ENCODE peak calls at places on chromosome 6, in seven cellular contexts. O is Calu3; I is activated T-helper 2 cell treated with anti-CD3 and anti-CD28 coated beads, Interferon-gamma antibody, Interleukin-2, Interleukin-4, amounts not matched to agents 10 μg/mL and 5 μg/mL and 100 μg/mL, durations not matched to agents 14 hours and 24 hours and 36 hours; L is EL; V is lower lobe of right lung; E is cardiac fibroblast; F is mesothelial cell of epicardium. H is an unnamed sample.

GRCh38 chr6:44967481-44967880 is 360.6 kb upstream of the RUNX2 start:
- DNase-seq in F (no peak), E (no peak), L (peak), O (no peak), I (no peak), V (no peak), H (no peak)

GRCh38 chr6:50959081-50959641 is 140.5 kb downstream of the TFAP2B start:
- DNase-seq in I (no peak), V (no peak), L (no peak), O (no peak), F (no peak), E (no peak), H (no peak)

GRCh38 chr6:14542670-14543366 is 425.2 kb downstream of the CD83 start:
- DNase-seq in O (peak), I (peak), F (no peak), V (no peak), L (peak), E (peak), H (no peak)

GRCh38 chr6:27617046-27617687 is 144.3 kb upstream of the ZNF184 start:
- DNase-seq in I (no peak), E (peak), L (peak), F (no peak), O (no peak), V (no peak), H (no peak)

GRCh38 chr6:25900843-25901242 is 26.8 kb upstream of the SLC17A3 start:
- DNase-seq in I (no peak), F (no peak), O (no peak), E (no peak), V (no peak), L (no peak), H (no peak)

GRCh38 chr6:26097268-26097875 is 10.1 kb downstream of the HFE start:
- DNase-seq in V (no peak), O (peak), L (peak), I (peak), E (peak), F (no peak), H (peak)

GRCh38 chr6:11830105-11830504 is 51.5 kb upstream of the ADTRP start:
- DNase-seq in F (no peak), L (no peak), O (no peak), V (no peak), E (no peak), I (no peak), H (no peak)

GRCh38 chr6:106882601-106883518 is 91.7 kb downstream of the CD24 start:
- DNase-seq in E (no peak), F (no peak), I (no peak), V (no peak), O (peak), L (no peak), H (no peak)

GRCh38 chr6:143328885-143329284 is 121.6 kb downstream of the ADAT2 start:
- DNase-seq in O (no peak), F (no peak), I (no peak), L (peak), V (no peak), E (peak), H (no peak)

GRCh38 chr6:132648828-132649227 is 10.2 kb downstream of the TAAR1 start:
- DNase-seq in I (no peak), L (no peak), O (no peak), E (no peak), V (no peak), F (no peak), H (no peak)

GRCh38 chr6:31831350-31832215 is 4.0 kb downstream of the HSPA1B start:
- DNase-seq in L (no peak), F (no peak), I (no peak), E (no peak), V (peak), O (no peak), H (no peak)

GRCh38 chr6:147941143-147941542 is 401.5 kb upstream of the SASH1 start:
- DNase-seq in V (no peak), I (no peak), E (no peak), O (no peak), L (peak), F (no peak), H (no peak)

GRCh38 chr6:22827760-22828159 is 258.4 kb downstream of the HDGFL1 start:
- DNase-seq in F (no peak), O (no peak), V (no peak), L (peak), E (no peak), I (no peak), H (no peak)

GRCh38 chr6:130778946-130779657 is 48.1 kb upstream of the SMLR1 start:
- DNase-seq in O (no peak), V (no peak), I (no peak), L (peak), E (peak), F (no peak), H (no peak)

GRCh38 chr6:46490425-46491200 is 636 bp downstream of the RCAN2 start:
- DNase-seq in L (peak), E (no peak), V (no peak), O (peak), I (no peak), F (peak), H (no peak)

GRCh38 chr6:142014515-142014914 is 118.2 kb upstream of the GJE1 start:
- DNase-seq in I (no peak), O (peak), L (peak), F (no peak), V (no peak), E (peak), H (no peak)

GRCh38 chr6:15628499-15629131 is 34.2 kb downstream of the DTNBP1 start:
- DNase-seq in V (no peak), I (no peak), L (peak), E (peak), O (no peak), F (no peak), H (no peak)

GRCh38 chr6:166977626-166978550 is 21.3 kb upstream of the CEP43 start:
- DNase-seq in I (no peak), L (no peak), O (no peak), E (peak), F (no peak), V (no peak), H (no peak)

GRCh38 chr6:54282186-54282585 is 26.1 kb upstream of the TINAG start:
- DNase-seq in V (no peak), L (peak), E (peak), I (no peak), F (no peak), O (no peak), H (no peak)

GRCh38 chr6:43457643-43458042 is 2.3 kb upstream of the DLK2 start:
- DNase-seq in O (no peak), L (no peak), I (no peak), E (no peak), F (no peak), V (no peak), H (no peak)

GRCh38 chr6:15997751-15998388 is 131.0 kb upstream of the MYLIP start:
- DNase-seq in V (no peak), I (no peak), O (no peak), F (no peak), L (no peak), E (no peak), H (no peak)

GRCh38 chr6:43276180-43277082 is 21.6 kb upstream of the SLC22A7 start:
- DNase-seq in F (no peak), I (peak), V (no peak), L (no peak), E (no peak), O (no peak), H (no peak)

GRCh38 chr6:90195094-90195793 is 101.4 kb downstream of the BACH2 start:
- DNase-seq in V (no peak), I (no peak), O (no peak), L (no peak), E (no peak), F (no peak), H (no peak)

GRCh38 chr6:27791182-27791939 is 120.8 kb downstream of the OR2B2 start:
- DNase-seq in F (no peak), V (no peak), E (peak), O (peak), L (peak), I (no peak), H (peak)

GRCh38 chr6:4671587-4672115 is 104.6 kb upstream of the CDYL start:
- DNase-seq in E (no peak), F (no peak), L (no peak), I (no peak), V (no peak), O (no peak), H (no peak)

GRCh38 chr6:136466789-136467585 is 83.2 kb downstream of the MAP7 start:
- DNase-seq in E (no peak), V (no peak), L (no peak), F (no peak), O (no peak), I (no peak), H (peak)

GRCh38 chr6:38387994-38388393 is 251.7 kb downstream of the BTBD9 start:
- DNase-seq in V (no peak), F (no peak), E (peak), I (no peak), L (peak), O (no peak), H (no peak)

GRCh38 chr6:24472181-24472580 is 17.2 kb downstream of the GPLD1 start:
- DNase-seq in I (no peak), F (no peak), O (no peak), L (no peak), V (no peak), E (no peak), H (no peak)

H was measured in DMS153.